ENCODE peak calls at places on chromosomes 3 and 15, in ten cellular contexts. Q is fibroblast of lung, I is Panc1, G is psoas muscle, P is NCI-H1105, A is ELR, W is T-helper 2 cell, X is A549, H is HFFc6, B is smooth muscle cell of the brain vasculature. O is an unnamed sample.

GRCh38 chr3:66075281-66075680 is 36.6 kb upstream of the MAGI1 start:
- DNase-seq in Q (peak; percentile 57), I (no peak), G (no peak), P (no peak), A (peak; percentile 86), W (no peak), X (no peak), H (peak; percentile 83), B (no peak), O (peak; percentile 70)

GRCh38 chr15:42750306-42750705 is 13.4 kb upstream of the CDAN1 start:
- DNase-seq in Q (no peak), I (no peak), G (no peak), P (no peak), A (no peak), W (no peak), X (no peak), H (no peak), B (no peak), O (no peak)

GRCh38 chr3:4908066-4908768 is 71.0 kb upstream of the BHLHE40 start:
- DNase-seq in Q (peak; percentile 3), I (no peak), G (no peak), P (no peak), A (no peak), W (no peak), X (no peak), H (no peak), B (no peak), O (no peak)

GRCh38 chr15:80957976-80958375 is 31.6 kb downstream of the MESD start:
- DNase-seq in Q (no peak), I (no peak), G (no peak), P (no peak), A (no peak), W (no peak), X (no peak), H (no peak), B (no peak), O (no peak)

GRCh38 chr15:58856090-58856489 is 77.4 kb downstream of the SLTM start:
- DNase-seq in Q (peak; percentile 30), I (no peak), G (no peak), P (no peak), A (peak; percentile 46), W (no peak), X (no peak), H (peak; percentile 59), B (no peak), O (no peak)

GRCh38 chr15:58221591-58222241 is 83.5 kb downstream of the AQP9 start:
- DNase-seq in Q (peak; percentile 46), I (no peak), G (no peak), P (no peak), A (peak; percentile 42), W (no peak), X (peak; percentile 53), H (peak; percentile 43), B (no peak), O (peak; percentile 69)

GRCh38 chr3:46831841-46832240 is 31.4 kb downstream of the MYL3 start:
- DNase-seq in Q (no peak), I (no peak), G (no peak), P (no peak), A (no peak), W (no peak), X (no peak), H (no peak), B (no peak), O (no peak)

GRCh38 chr15:60616147-60616546 is 137.2 kb upstream of the ICE2 start:
- DNase-seq in Q (no peak), I (no peak), G (no peak), P (no peak), A (no peak), W (no peak), X (no peak), H (no peak), B (no peak), O (no peak)

GRCh38 chr3:16290007-16290826 is 25.2 kb downstream of the OXNAD1 start:
- DNase-seq in Q (peak; percentile 74), I (peak; percentile 20), G (no peak), P (no peak), A (peak; percentile 65), W (peak; percentile 36), X (peak; percentile 47), H (peak; percentile 50), B (peak; percentile 33), O (peak; percentile 60)

GRCh38 chr15:59313703-59314332 is 58.9 kb downstream of the MYO1E start:
- DNase-seq in Q (peak; percentile 54), I (no peak), G (peak; percentile 73), P (peak; percentile 96), A (no peak), W (no peak), X (peak; percentile 77), H (no peak), B (no peak), O (no peak)

GRCh38 chr3:19149388-19149787 is 1.1 kb downstream of the KCNH8 start:
- DNase-seq in Q (peak; percentile 20), I (no peak), G (no peak), P (no peak), A (peak; percentile 1), W (no peak), X (peak; percentile 22), H (no peak), B (no peak), O (peak; percentile 11)

GRCh38 chr15:55799287-55800212 is 56.6 kb upstream of the PRTG start:
- DNase-seq in Q (peak; percentile 64), I (no peak), G (no peak), P (no peak), A (peak; percentile 68), W (no peak), X (peak; percentile 63), H (peak; percentile 11), B (no peak), O (peak; percentile 45)